ENCODE peak calls at places on chromosomes 16 and 17, in eight cellular contexts. One of them, this sample, is unnamed.
A peak's percentile ranks its signal among the peaks of the same experiment; 100 is the strongest.

GRCh38 chr17:73308017-73308823 is 3.6 kb downstream of the CDC42EP4 start:
- ATAC-seq in upper lobe of right lung: peak; percentile 49
- ATAC-seq in psoas muscle: no peak
- ATAC-seq in gastrocnemius medialis: no peak
- ATAC-seq in left lung: peak; percentile 22
- ATAC-seq in naive thymus-derived CD4-positive, alpha-beta T cell: no peak
- ATAC-seq in heart left ventricle: no peak
- ATAC-seq in HCT116: peak; percentile 26
- ATAC-seq in this sample: no peak

GRCh38 chr17:77375917-77376651 is 235.3 kb downstream of the SEC14L1 start:
- ATAC-seq in upper lobe of right lung: no peak
- ATAC-seq in psoas muscle: no peak
- ATAC-seq in gastrocnemius medialis: no peak
- ATAC-seq in left lung: no peak
- ATAC-seq in naive thymus-derived CD4-positive, alpha-beta T cell: peak; percentile 63
- ATAC-seq in heart left ventricle: no peak
- ATAC-seq in HCT116: no peak
- ATAC-seq in this sample: no peak

GRCh38 chr16:55364811-55365210 is 40.8 kb downstream of the IRX6 start:
- ATAC-seq in upper lobe of right lung: no peak
- ATAC-seq in psoas muscle: no peak
- ATAC-seq in gastrocnemius medialis: no peak
- ATAC-seq in left lung: no peak
- ATAC-seq in naive thymus-derived CD4-positive, alpha-beta T cell: no peak
- ATAC-seq in heart left ventricle: no peak
- ATAC-seq in HCT116: no peak
- ATAC-seq in this sample: no peak

GRCh38 chr16:50235581-50235980 is 30.8 kb upstream of the ADCY7 start:
- ATAC-seq in upper lobe of right lung: peak; percentile 60
- ATAC-seq in psoas muscle: no peak
- ATAC-seq in gastrocnemius medialis: no peak
- ATAC-seq in left lung: peak; percentile 61
- ATAC-seq in naive thymus-derived CD4-positive, alpha-beta T cell: no peak
- ATAC-seq in heart left ventricle: peak; percentile 32
- ATAC-seq in HCT116: peak; percentile 30
- ATAC-seq in this sample: no peak

GRCh38 chr17:16639438-16639837 is 14.2 kb downstream of the ZNF624 start:
- ATAC-seq in upper lobe of right lung: no peak
- ATAC-seq in psoas muscle: no peak
- ATAC-seq in gastrocnemius medialis: no peak
- ATAC-seq in left lung: no peak
- ATAC-seq in naive thymus-derived CD4-positive, alpha-beta T cell: no peak
- ATAC-seq in heart left ventricle: no peak
- ATAC-seq in HCT116: no peak
- ATAC-seq in this sample: no peak

GRCh38 chr17:4247981-4248388 is 15.8 kb downstream of the ANKFY1 start:
- ATAC-seq in upper lobe of right lung: peak; percentile 48
- ATAC-seq in psoas muscle: peak; percentile 62
- ATAC-seq in gastrocnemius medialis: peak; percentile 72
- ATAC-seq in left lung: peak; percentile 44
- ATAC-seq in naive thymus-derived CD4-positive, alpha-beta T cell: no peak
- ATAC-seq in heart left ventricle: no peak
- ATAC-seq in HCT116: peak; percentile 90
- ATAC-seq in this sample: no peak

GRCh38 chr17:14196337-14196997 is 40.2 kb downstream of the CDRT15 start:
- ATAC-seq in upper lobe of right lung: no peak
- ATAC-seq in psoas muscle: no peak
- ATAC-seq in gastrocnemius medialis: no peak
- ATAC-seq in left lung: no peak
- ATAC-seq in naive thymus-derived CD4-positive, alpha-beta T cell: no peak
- ATAC-seq in heart left ventricle: no peak
- ATAC-seq in HCT116: peak; percentile 82
- ATAC-seq in this sample: no peak

GRCh38 chr17:57121308-57122042 is 36.4 kb downstream of the AKAP1 start:
- ATAC-seq in upper lobe of right lung: no peak
- ATAC-seq in psoas muscle: no peak
- ATAC-seq in gastrocnemius medialis: no peak
- ATAC-seq in left lung: peak; percentile 32
- ATAC-seq in naive thymus-derived CD4-positive, alpha-beta T cell: no peak
- ATAC-seq in heart left ventricle: peak; percentile 19
- ATAC-seq in HCT116: peak; percentile 89
- ATAC-seq in this sample: no peak

GRCh38 chr16:68031951-68032350 is 8.9 kb downstream of the DUS2 start:
- ATAC-seq in upper lobe of right lung: peak; percentile 87
- ATAC-seq in psoas muscle: no peak
- ATAC-seq in gastrocnemius medialis: no peak
- ATAC-seq in left lung: peak; percentile 96
- ATAC-seq in naive thymus-derived CD4-positive, alpha-beta T cell: no peak
- ATAC-seq in heart left ventricle: no peak
- ATAC-seq in HCT116: peak; percentile 68
- ATAC-seq in this sample: no peak

GRCh38 chr17:74601944-74602572 is 10.0 kb upstream of the CD300LD start:
- ATAC-seq in upper lobe of right lung: peak; percentile 55
- ATAC-seq in psoas muscle: peak; percentile 64
- ATAC-seq in gastrocnemius medialis: no peak
- ATAC-seq in left lung: peak; percentile 57
- ATAC-seq in naive thymus-derived CD4-positive, alpha-beta T cell: peak; percentile 40
- ATAC-seq in heart left ventricle: no peak
- ATAC-seq in HCT116: peak; percentile 89
- ATAC-seq in this sample: no peak

GRCh38 chr16:29820730-29821662 is 734 bp downstream of the MVP start:
- ATAC-seq in upper lobe of right lung: peak; percentile 71
- ATAC-seq in psoas muscle: peak; percentile 32
- ATAC-seq in gastrocnemius medialis: no peak
- ATAC-seq in left lung: peak; percentile 53
- ATAC-seq in naive thymus-derived CD4-positive, alpha-beta T cell: peak; percentile 44
- ATAC-seq in heart left ventricle: no peak
- ATAC-seq in HCT116: peak; percentile 43
- ATAC-seq in this sample: no peak

GRCh38 chr16:69365901-69366300 is 14.3 kb upstream of the TMED6 start:
- ATAC-seq in upper lobe of right lung: no peak
- ATAC-seq in psoas muscle: no peak
- ATAC-seq in gastrocnemius medialis: no peak
- ATAC-seq in left lung: no peak
- ATAC-seq in naive thymus-derived CD4-positive, alpha-beta T cell: no peak
- ATAC-seq in heart left ventricle: no peak
- ATAC-seq in HCT116: no peak
- ATAC-seq in this sample: no peak

GRCh38 chr17:2400474-2400866 is 390 bp downstream of the MNT start:
- ATAC-seq in upper lobe of right lung: no peak
- ATAC-seq in psoas muscle: peak; percentile 2
- ATAC-seq in gastrocnemius medialis: no peak
- ATAC-seq in left lung: no peak
- ATAC-seq in naive thymus-derived CD4-positive, alpha-beta T cell: no peak
- ATAC-seq in heart left ventricle: no peak
- ATAC-seq in HCT116: no peak
- ATAC-seq in this sample: no peak

GRCh38 chr17:71914042-71914441 is 206.8 kb upstream of the SOX9 start:
- ATAC-seq in upper lobe of right lung: no peak
- ATAC-seq in psoas muscle: peak; percentile 67
- ATAC-seq in gastrocnemius medialis: peak; percentile 77
- ATAC-seq in left lung: no peak
- ATAC-seq in naive thymus-derived CD4-positive, alpha-beta T cell: no peak
- ATAC-seq in heart left ventricle: no peak
- ATAC-seq in HCT116: no peak
- ATAC-seq in this sample: no peak

GRCh38 chr16:27174007-27174406 is 29.3 kb upstream of the KDM8 start:
- ATAC-seq in upper lobe of right lung: peak; percentile 12
- ATAC-seq in psoas muscle: no peak
- ATAC-seq in gastrocnemius medialis: no peak
- ATAC-seq in left lung: no peak
- ATAC-seq in naive thymus-derived CD4-positive, alpha-beta T cell: peak; percentile 31
- ATAC-seq in heart left ventricle: no peak
- ATAC-seq in HCT116: no peak
- ATAC-seq in this sample: no peak

GRCh38 chr17:72901657-72902056 is 190.8 kb downstream of the SLC39A11 start:
- ATAC-seq in upper lobe of right lung: no peak
- ATAC-seq in psoas muscle: no peak
- ATAC-seq in gastrocnemius medialis: no peak
- ATAC-seq in left lung: no peak
- ATAC-seq in naive thymus-derived CD4-positive, alpha-beta T cell: no peak
- ATAC-seq in heart left ventricle: no peak
- ATAC-seq in HCT116: no peak
- ATAC-seq in this sample: no peak

GRCh38 chr17:57940217-57940616 is 15.0 kb downstream of the CUEDC1 start:
- ATAC-seq in upper lobe of right lung: no peak
- ATAC-seq in psoas muscle: peak; percentile 71
- ATAC-seq in gastrocnemius medialis: peak; percentile 68
- ATAC-seq in left lung: no peak
- ATAC-seq in naive thymus-derived CD4-positive, alpha-beta T cell: no peak
- ATAC-seq in heart left ventricle: peak; percentile 19
- ATAC-seq in HCT116: peak; percentile 46
- ATAC-seq in this sample: no peak

DNA sequence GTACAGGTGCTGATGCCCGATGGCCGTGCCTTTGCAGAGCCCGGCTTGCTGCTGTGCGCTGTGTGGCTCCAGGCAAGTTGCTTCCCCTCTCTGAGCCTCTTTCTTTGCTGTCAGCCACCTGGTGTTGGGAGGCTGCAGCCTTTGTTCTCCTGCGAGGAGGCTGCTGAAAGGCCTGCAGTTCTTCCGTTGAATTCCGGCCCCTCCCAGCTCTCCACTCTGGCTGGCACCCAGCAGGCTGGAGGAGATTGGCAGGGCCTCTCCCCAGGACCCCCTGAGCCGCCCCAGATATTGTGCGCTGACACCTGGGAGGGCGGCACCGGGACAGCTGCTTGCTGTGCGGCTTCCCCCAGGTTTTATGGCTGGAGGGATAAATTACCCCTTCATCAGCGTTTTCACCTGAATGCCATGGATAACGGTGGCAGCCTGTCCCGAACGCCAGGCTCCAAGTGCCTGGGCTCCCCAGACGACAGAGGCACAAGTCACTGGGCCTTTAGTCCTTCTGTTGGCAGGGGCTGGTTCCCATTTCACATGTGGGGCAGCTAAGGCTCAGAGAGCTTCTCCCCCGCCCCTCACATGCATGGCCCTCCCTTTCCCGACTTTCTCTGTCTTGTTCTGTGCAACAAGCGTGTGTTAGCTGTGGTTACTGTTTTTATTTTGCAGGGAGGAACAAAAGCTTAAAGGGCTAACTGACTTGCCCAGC is 35.1 kb upstream of the GSE1 start:
- ATAC-seq in upper lobe of right lung: no peak
- ATAC-seq in psoas muscle: no peak
- ATAC-seq in gastrocnemius medialis: no peak
- ATAC-seq in left lung: no peak
- ATAC-seq in naive thymus-derived CD4-positive, alpha-beta T cell: no peak
- ATAC-seq in heart left ventricle: no peak
- ATAC-seq in HCT116: no peak
- ATAC-seq in this sample: no peak
- H3K27ac ChIP-seq in upper lobe of right lung: no peak overlapping the region
- H3K27ac ChIP-seq in psoas muscle: no peak overlapping the region
- H3K27ac ChIP-seq in gastrocnemius medialis: no peak overlapping the region
- H3K27ac ChIP-seq in left lung: no peak overlapping the region
- H3K27ac ChIP-seq in naive thymus-derived CD4-positive, alpha-beta T cell: no peak overlapping the region
- H3K27ac ChIP-seq in heart left ventricle: no peak overlapping the region
- H3K27ac ChIP-seq in HCT116: no peak overlapping the region
- H3K27ac ChIP-seq in this sample: no peak overlapping the region

GRCh38 chr17:40552806-40553693 is 12.2 kb downstream of the CCR7 start:
- ATAC-seq in upper lobe of right lung: peak; percentile 26
- ATAC-seq in psoas muscle: no peak
- ATAC-seq in gastrocnemius medialis: no peak
- ATAC-seq in left lung: peak; percentile 7
- ATAC-seq in naive thymus-derived CD4-positive, alpha-beta T cell: peak; percentile 13
- ATAC-seq in heart left ventricle: no peak
- ATAC-seq in HCT116: no peak
- ATAC-seq in this sample: no peak
- H3K4me3 ChIP-seq in upper lobe of right lung: no peak overlapping the region
- H3K4me3 ChIP-seq in psoas muscle: no peak overlapping the region
- H3K4me3 ChIP-seq in gastrocnemius medialis: no peak overlapping the region
- H3K4me3 ChIP-seq in left lung: no peak overlapping the region
- H3K4me3 ChIP-seq in naive thymus-derived CD4-positive, alpha-beta T cell: peak overlapping the region; percentile 23
- H3K4me3 ChIP-seq in heart left ventricle: no peak overlapping the region
- H3K4me3 ChIP-seq in HCT116: no peak overlapping the region
- H3K4me3 ChIP-seq in this sample: no peak overlapping the region

DNA sequence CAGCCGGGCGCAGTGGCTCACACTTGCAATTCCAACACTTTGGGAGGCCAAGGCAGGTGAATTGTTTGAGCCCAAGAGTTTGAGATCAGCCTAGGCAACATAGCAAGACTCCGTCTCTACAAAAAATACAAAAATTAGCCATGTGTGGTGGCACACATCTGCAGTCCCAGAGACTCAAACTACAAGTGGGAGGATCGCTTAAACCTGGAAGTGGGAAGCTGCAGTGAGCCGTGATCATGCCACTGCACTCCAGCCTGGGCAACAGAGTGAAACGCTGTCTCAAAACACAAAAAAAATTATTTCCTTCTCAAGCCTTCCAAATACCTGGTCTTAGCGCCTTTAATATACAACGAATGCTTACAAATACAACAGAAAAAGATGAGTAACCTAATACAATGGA is 19.7 kb upstream of the CBX2 start:
- ATAC-seq in upper lobe of right lung: no peak
- ATAC-seq in psoas muscle: no peak
- ATAC-seq in gastrocnemius medialis: no peak
- ATAC-seq in left lung: no peak
- ATAC-seq in naive thymus-derived CD4-positive, alpha-beta T cell: no peak
- ATAC-seq in heart left ventricle: no peak
- ATAC-seq in HCT116: no peak
- ATAC-seq in this sample: no peak
- H3K27me3 ChIP-seq in upper lobe of right lung: peaks cover 8% of the 10 kb centered on the region
- H3K27me3 ChIP-seq in psoas muscle: no peaks in the 10 kb centered on the region
- H3K27me3 ChIP-seq in gastrocnemius medialis: peaks cover 18% of the 10 kb centered on the region
- H3K27me3 ChIP-seq in left lung: no peaks in the 10 kb centered on the region
- H3K27me3 ChIP-seq in naive thymus-derived CD4-positive, alpha-beta T cell: no peaks in the 10 kb centered on the region
- H3K27me3 ChIP-seq in heart left ventricle: no peaks in the 10 kb centered on the region
- H3K27me3 ChIP-seq in HCT116: no peaks in the 10 kb centered on the region
- H3K27me3 ChIP-seq in this sample: peaks cover 45% of the 10 kb centered on the region

GRCh38 chr17:65712383-65713267 is 151.2 kb upstream of the AXIN2 start:
- ATAC-seq in upper lobe of right lung: no peak
- ATAC-seq in psoas muscle: no peak
- ATAC-seq in gastrocnemius medialis: no peak
- ATAC-seq in left lung: no peak
- ATAC-seq in naive thymus-derived CD4-positive, alpha-beta T cell: no peak
- ATAC-seq in heart left ventricle: no peak
- ATAC-seq in HCT116: no peak
- ATAC-seq in this sample: peak; percentile 77

GRCh38 chr17:65707780-65708179 is 146.3 kb upstream of the AXIN2 start:
- ATAC-seq in upper lobe of right lung: no peak
- ATAC-seq in psoas muscle: no peak
- ATAC-seq in gastrocnemius medialis: no peak
- ATAC-seq in left lung: no peak
- ATAC-seq in naive thymus-derived CD4-positive, alpha-beta T cell: no peak
- ATAC-seq in heart left ventricle: no peak
- ATAC-seq in HCT116: no peak
- ATAC-seq in this sample: peak; percentile 76

DNA sequence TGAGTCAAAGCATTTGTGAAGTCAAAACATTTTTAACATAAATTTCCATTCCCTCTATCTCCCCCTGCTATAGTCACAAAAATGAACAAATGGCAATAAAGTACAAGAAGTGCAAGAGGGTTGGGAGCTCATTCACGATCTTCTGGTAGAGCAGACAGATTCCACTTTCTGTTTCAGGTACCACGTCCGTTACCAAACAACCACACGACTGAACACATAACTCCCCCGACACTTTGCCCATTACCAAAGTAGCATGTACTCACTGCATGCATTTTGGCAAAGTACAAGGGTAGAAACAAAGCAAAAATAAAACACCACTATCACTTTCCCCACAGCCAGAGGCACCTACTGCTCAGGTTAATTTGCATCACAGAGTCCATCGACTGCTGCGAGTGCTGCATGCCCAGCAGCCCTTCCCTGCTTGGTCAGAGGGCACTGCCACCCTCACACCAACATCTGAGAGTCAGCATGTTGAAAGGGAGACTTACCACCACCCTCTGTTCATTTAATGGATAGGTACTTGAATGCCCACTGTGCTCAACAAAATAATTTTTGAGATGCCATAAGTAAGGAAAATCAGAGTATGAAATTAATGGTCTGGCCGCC is 150.3 kb upstream of the AXIN2 start:
- ATAC-seq in upper lobe of right lung: no peak
- ATAC-seq in psoas muscle: no peak
- ATAC-seq in gastrocnemius medialis: no peak
- ATAC-seq in left lung: no peak
- ATAC-seq in naive thymus-derived CD4-positive, alpha-beta T cell: no peak
- ATAC-seq in heart left ventricle: no peak
- ATAC-seq in HCT116: no peak
- ATAC-seq in this sample: no peak
- H3K27ac ChIP-seq in upper lobe of right lung: no peak overlapping the region
- H3K27ac ChIP-seq in psoas muscle: no peak overlapping the region
- H3K27ac ChIP-seq in gastrocnemius medialis: no peak overlapping the region
- H3K27ac ChIP-seq in left lung: no peak overlapping the region
- H3K27ac ChIP-seq in naive thymus-derived CD4-positive, alpha-beta T cell: no peak overlapping the region
- H3K27ac ChIP-seq in heart left ventricle: no peak overlapping the region
- H3K27ac ChIP-seq in HCT116: no peak overlapping the region
- H3K27ac ChIP-seq in this sample: peak overlapping the region; percentile 93

This sample was measured in gastroesophageal sphincter.